ENCODE peak calls at places on chromosome 17, in nine cellular contexts. N, F, Q, B, C, I, X, V and L are unnamed samples.
A peak's percentile ranks its signal among the peaks of the same experiment; 100 is the strongest.

GRCh38 chr17:51118330-51119195 is 2.1 kb downstream of the SPAG9 start:
- DNase-seq in X (no peak), I (peak; percentile 43), C (peak; percentile 48), V (peak; percentile 51), F (no peak), Q (no peak), N (peak; percentile 19), B (no peak), L (no peak)

GRCh38 chr17:75078097-75079022 is 9.4 kb upstream of the SLC16A5 start:
- DNase-seq in Q (peak; percentile 96), N (no peak), C (no peak), I (no peak), X (no peak), V (peak; percentile 81), B (peak; percentile 45), F (peak; percentile 78), L (no peak)

GRCh38 chr17:41160648-41161047 is at the start of gene KRTAP4-4:
- DNase-seq in F (no peak), Q (no peak), C (no peak), X (no peak), V (no peak), I (no peak), N (no peak), B (no peak), L (no peak)

GRCh38 chr17:81285179-81285878 is 9.8 kb downstream of the SLC38A10 start:
- DNase-seq in N (no peak), X (peak; percentile 38), I (peak; percentile 89), V (peak; percentile 91), Q (no peak), F (peak; percentile 8), C (peak; percentile 69), B (no peak), L (no peak)

GRCh38 chr17:71334041-71334781 is 786.6 kb upstream of the SOX9 start:
- DNase-seq in B (no peak), X (no peak), N (no peak), F (peak; percentile 21), C (no peak), V (no peak), I (no peak), Q (no peak), L (no peak)

GRCh38 chr17:42744283-42744805 is 496 bp downstream of the EZH1 start:
- DNase-seq in I (peak; percentile 81), Q (peak; percentile 74), C (peak; percentile 71), F (peak; percentile 41), V (peak; percentile 94), N (peak; percentile 64), X (peak; percentile 25), B (peak; percentile 41), L (peak; percentile 42)

GRCh38 chr17:2982854-2983636 is 80.4 kb downstream of the OR1D5 start:
- DNase-seq in C (peak; percentile 90), N (peak; percentile 47), I (peak; percentile 60), Q (peak; percentile 74), X (no peak), F (peak; percentile 89), V (peak; percentile 87), B (peak; percentile 79), L (peak; percentile 58)

GRCh38 chr17:29149431-29150064 is 30.6 kb downstream of the MYO18A start:
- DNase-seq in F (peak; percentile 36), C (peak; percentile 70), V (no peak), N (no peak), Q (no peak), X (no peak), B (no peak), I (no peak), L (no peak)

GRCh38 chr17:65609749-65610148 is 48.3 kb upstream of the AXIN2 start:
- DNase-seq in I (no peak), C (no peak), V (no peak), F (no peak), B (no peak), X (no peak), Q (no peak), N (no peak), L (no peak)

GRCh38 chr17:14784997-14785696 is 480.0 kb downstream of the PMP22 start:
- DNase-seq in F (no peak), N (no peak), C (no peak), V (no peak), Q (no peak), I (no peak), X (no peak), B (no peak), L (no peak)

GRCh38 chr17:77503916-77504651 is 363.3 kb downstream of the SEC14L1 start:
- DNase-seq in Q (no peak), V (peak; percentile 62), C (no peak), X (no peak), F (no peak), B (no peak), N (no peak), I (no peak), L (no peak)